ENCODE peak calls at places on chromosomes 7 and 10, in eight cellular contexts. X is ELR; J is HTR-8/SVneo; B is M059J; G is glutamatergic neuron; C is OCI-LY7; O is posterior vena cava; S is stimulated activated CD4-positive, alpha-beta T cell treated with anti-CD3 and anti-CD28 coated beads, TNF-alpha, amount 100 ng/mL, for 1 hour. Y is an unnamed sample.

GRCh38 chr10:34960983-34961382 is 129.2 kb downstream of the CUL2 start:
- DNase-seq in O (no peak), J (peak), C (no peak), X (peak), B (peak), S (no peak), G (peak), Y (no peak)

GRCh38 chr7:128055668-128056067 is 24.4 kb upstream of the LRRC4 start:
- DNase-seq in X (no peak), G (no peak), J (no peak), C (no peak), O (no peak), S (no peak), B (no peak), Y (no peak)

GRCh38 chr10:110209926-110210662 is 2.7 kb downstream of the MXI1 start:
- DNase-seq in J (no peak), C (peak), X (peak), S (no peak), B (peak), G (peak), O (peak), Y (peak)

GRCh38 chr10:42941790-42942189 is 135.1 kb upstream of the RET start:
- DNase-seq in C (no peak), S (no peak), X (no peak), G (no peak), O (no peak), J (no peak), B (no peak), Y (peak)

GRCh38 chr7:30842542-30843451 is 68.9 kb upstream of the AQP1 start:
- DNase-seq in X (no peak), G (peak), J (no peak), C (no peak), B (no peak), O (no peak), S (no peak), Y (peak)

GRCh38 chr10:86281396-86281795 is 85.2 kb downstream of the GRID1 start:
- DNase-seq in J (no peak), S (no peak), C (no peak), O (peak), X (no peak), G (no peak), B (no peak), Y (no peak)

GRCh38 chr7:130942211-130942964 is 208.4 kb upstream of the KLF14 start:
- DNase-seq in C (peak), O (no peak), B (peak), S (no peak), J (peak), G (no peak), X (peak), Y (no peak)

GRCh38 chr10:124240721-124241350 is 147.4 kb upstream of the CHST15 start:
- DNase-seq in G (peak), B (no peak), O (no peak), S (no peak), J (no peak), X (no peak), C (no peak), Y (no peak)

GRCh38 chr10:108904163-108904878 is 1019.0 kb downstream of the XPNPEP1 start:
- DNase-seq in B (peak), S (no peak), C (no peak), O (no peak), J (no peak), X (peak), G (no peak), Y (no peak)

GRCh38 chr7:80851896-80852476 is 66.9 kb downstream of the SEMA3C start:
- DNase-seq in O (no peak), J (no peak), C (no peak), S (no peak), X (peak), G (no peak), B (peak), Y (no peak)

GRCh38 chr7:140541176-140541512 is 61.8 kb upstream of the MKRN1 start:
- DNase-seq in S (no peak), O (no peak), C (no peak), G (no peak), J (no peak), B (no peak), X (no peak), Y (peak)

GRCh38 chr7:5692112-5692844 is 89.2 kb downstream of the RNF216 start:
- DNase-seq in S (no peak), X (peak), J (peak), C (no peak), B (peak), G (peak), O (peak), Y (no peak)

GRCh38 chr10:129918836-129919235 is 45.2 kb downstream of the EBF3 start:
- DNase-seq in O (peak), C (no peak), G (peak), S (no peak), B (no peak), J (no peak), X (no peak), Y (peak)

GRCh38 chr7:124246262-124246863 is 213.5 kb upstream of the TMEM229A start:
- DNase-seq in O (no peak), J (no peak), X (no peak), B (peak), S (no peak), C (no peak), G (no peak), Y (no peak)

GRCh38 chr10:131855396-131855762 is 45.4 kb upstream of the PPP2R2D start:
- DNase-seq in C (no peak), B (no peak), J (no peak), S (no peak), X (no peak), O (no peak), G (no peak), Y (peak)

GRCh38 chr10:13991353-13991752 is 339.4 kb downstream of the FRMD4A start:
- DNase-seq in X (peak), G (no peak), S (no peak), O (no peak), B (no peak), C (no peak), J (no peak), Y (no peak)

GRCh38 chr7:155202106-155202871 is 95.4 kb upstream of the INSIG1 start:
- DNase-seq in O (peak), J (no peak), C (no peak), X (no peak), B (no peak), S (no peak), G (no peak), Y (no peak)

GRCh38 chr10:84343831-84344230 is 15.4 kb downstream of the CCSER2 start:
- DNase-seq in O (no peak), S (no peak), B (no peak), X (no peak), C (no peak), J (no peak), G (no peak), Y (no peak)

GRCh38 chr7:1055084-1055450 is 10.7 kb downstream of the GPR146 start:
- DNase-seq in J (no peak), B (no peak), O (peak), S (peak), C (no peak), G (no peak), X (no peak), Y (peak)

GRCh38 chr10:74223755-74224530 is 72.9 kb downstream of the ADK start:
- DNase-seq in S (no peak), C (no peak), X (peak), O (no peak), J (peak), G (no peak), B (peak), Y (no peak)

GRCh38 chr7:129376778-129377700 is 57.2 kb upstream of the STRIP2 start:
- DNase-seq in J (no peak), C (no peak), S (no peak), G (no peak), O (no peak), X (peak), B (peak), Y (no peak)

GRCh38 chr7:149735181-149735602 is 38.2 kb downstream of the ZNF467 start:
- DNase-seq in G (no peak), O (peak), S (no peak), C (no peak), X (no peak), B (no peak), J (no peak), Y (no peak)

GRCh38 chr10:81889181-81889769 is 14.3 kb downstream of the NRG3 start:
- DNase-seq in C (no peak), O (no peak), S (no peak), J (no peak), G (no peak), X (no peak), B (no peak), Y (no peak)

GRCh38 chr7:101945034-101945758 is 127.8 kb downstream of the CUX1 start:
- DNase-seq in S (no peak), B (no peak), G (no peak), C (no peak), O (no peak), X (no peak), J (no peak), Y (peak)

GRCh38 chr10:125066704-125067447 is 93.5 kb downstream of the CTBP2 start:
- DNase-seq in C (no peak), X (no peak), S (no peak), O (no peak), G (no peak), B (no peak), J (no peak), Y (no peak)

GRCh38 chr7:99201027-99201426 is 6.9 kb downstream of the KPNA7 start:
- DNase-seq in G (no peak), B (peak), C (no peak), J (peak), S (no peak), X (peak), O (no peak), Y (no peak)

GRCh38 chr7:4753610-4754432 is 21.6 kb upstream of the AP5Z1 start:
- DNase-seq in B (peak), O (peak), S (peak), C (peak), J (peak), X (peak), G (peak), Y (peak)

GRCh38 chr10:13993169-13993568 is 337.6 kb downstream of the FRMD4A start:
- DNase-seq in G (no peak), B (peak), S (no peak), X (peak), C (no peak), J (no peak), O (no peak), Y (no peak)

Y was measured in upper lobe of right lung.